ENCODE peak calls at places on chromosomes 12 and 14, in four cellular contexts. One of them, this sample, is unnamed.

GRCh38 chr12:3214508-3215365 is 137.6 kb downstream of the TSPAN9 start:
- DNase-seq in lower leg skin: no peak
- DNase-seq in right cardiac atrium: no peak
- DNase-seq in left ventricle myocardium inferior: no peak
- DNase-seq in this sample: no peak

GRCh38 chr14:93543766-93544165 is 113.0 kb downstream of the UNC79 start:
- DNase-seq in lower leg skin: no peak
- DNase-seq in right cardiac atrium: no peak
- DNase-seq in left ventricle myocardium inferior: no peak
- DNase-seq in this sample: no peak

GRCh38 chr14:49852351-49853157 is at the start of gene NEMF:
- DNase-seq in lower leg skin: peak
- DNase-seq in right cardiac atrium: peak
- DNase-seq in left ventricle myocardium inferior: peak
- DNase-seq in this sample: peak

GRCh38 chr14:73613046-73613383 is 698 bp downstream of the ACOT6 start:
- DNase-seq in lower leg skin: no peak
- DNase-seq in right cardiac atrium: no peak
- DNase-seq in left ventricle myocardium inferior: no peak
- DNase-seq in this sample: no peak

GRCh38 chr14:55356913-55357312 is 54.7 kb downstream of the ATG14 start:
- DNase-seq in lower leg skin: no peak
- DNase-seq in right cardiac atrium: no peak
- DNase-seq in left ventricle myocardium inferior: no peak
- DNase-seq in this sample: no peak

GRCh38 chr12:112116232-112117060 is 7.9 kb upstream of the NAA25 start:
- DNase-seq in lower leg skin: peak
- DNase-seq in right cardiac atrium: peak
- DNase-seq in left ventricle myocardium inferior: peak
- DNase-seq in this sample: no peak

GRCh38 chr14:78566859-78567172 is 396.6 kb downstream of the NRXN3 start:
- DNase-seq in lower leg skin: no peak
- DNase-seq in right cardiac atrium: no peak
- DNase-seq in left ventricle myocardium inferior: no peak
- DNase-seq in this sample: no peak

GRCh38 chr12:84270470-84271140 is 642.0 kb downstream of the SLC6A15 start:
- DNase-seq in lower leg skin: no peak
- DNase-seq in right cardiac atrium: no peak
- DNase-seq in left ventricle myocardium inferior: no peak
- DNase-seq in this sample: no peak

GRCh38 chr12:120117961-120118709 is 1.6 kb upstream of the RAB35 start:
- DNase-seq in lower leg skin: no peak
- DNase-seq in right cardiac atrium: no peak
- DNase-seq in left ventricle myocardium inferior: no peak
- DNase-seq in this sample: no peak

GRCh38 chr14:77483851-77484250 is 14.8 kb downstream of the ISM2 start:
- DNase-seq in lower leg skin: no peak
- DNase-seq in right cardiac atrium: no peak
- DNase-seq in left ventricle myocardium inferior: no peak
- DNase-seq in this sample: no peak

GRCh38 chr14:59664741-59665140 is 88.1 kb upstream of the CCDC175 start:
- DNase-seq in lower leg skin: no peak
- DNase-seq in right cardiac atrium: no peak
- DNase-seq in left ventricle myocardium inferior: no peak
- DNase-seq in this sample: no peak

GRCh38 chr12:132771126-132771838 is 9.7 kb upstream of the ANKLE2 start:
- DNase-seq in lower leg skin: no peak
- DNase-seq in right cardiac atrium: no peak
- DNase-seq in left ventricle myocardium inferior: no peak
- DNase-seq in this sample: no peak

GRCh38 chr14:75875958-75876357 is 105.8 kb downstream of the TGFB3 start:
- DNase-seq in lower leg skin: no peak
- DNase-seq in right cardiac atrium: no peak
- DNase-seq in left ventricle myocardium inferior: no peak
- DNase-seq in this sample: no peak

GRCh38 chr12:95412826-95413311 is 61.1 kb upstream of the METAP2 start:
- DNase-seq in lower leg skin: no peak
- DNase-seq in right cardiac atrium: no peak
- DNase-seq in left ventricle myocardium inferior: no peak
- DNase-seq in this sample: no peak

GRCh38 chr12:9388379-9388778 is 180.2 kb upstream of the PZP start:
- DNase-seq in lower leg skin: no peak
- DNase-seq in right cardiac atrium: no peak
- DNase-seq in left ventricle myocardium inferior: no peak
- DNase-seq in this sample: no peak

GRCh38 chr12:80189241-80189640 is 89.9 kb downstream of the OTOGL start:
- DNase-seq in lower leg skin: no peak
- DNase-seq in right cardiac atrium: no peak
- DNase-seq in left ventricle myocardium inferior: no peak
- DNase-seq in this sample: no peak

GRCh38 chr12:59149995-59150642 is 229.8 kb upstream of the LRIG3 start:
- DNase-seq in lower leg skin: no peak
- DNase-seq in right cardiac atrium: no peak
- DNase-seq in left ventricle myocardium inferior: no peak
- DNase-seq in this sample: no peak

GRCh38 chr12:98503343-98503592 is 12.1 kb upstream of the TMPO start:
- DNase-seq in lower leg skin: peak
- DNase-seq in right cardiac atrium: peak
- DNase-seq in left ventricle myocardium inferior: peak
- DNase-seq in this sample: peak

GRCh38 chr12:116955382-116956021 is 44.8 kb downstream of the FBXW8 start:
- DNase-seq in lower leg skin: no peak
- DNase-seq in right cardiac atrium: no peak
- DNase-seq in left ventricle myocardium inferior: no peak
- DNase-seq in this sample: no peak

GRCh38 chr14:98219638-98220037 is 1052.4 kb downstream of the BCL11B start:
- DNase-seq in lower leg skin: no peak
- DNase-seq in right cardiac atrium: no peak
- DNase-seq in left ventricle myocardium inferior: no peak
- DNase-seq in this sample: no peak

GRCh38 chr12:132329036-132329738 is at the start of gene GALNT9:
- DNase-seq in lower leg skin: no peak
- DNase-seq in right cardiac atrium: no peak
- DNase-seq in left ventricle myocardium inferior: no peak
- DNase-seq in this sample: no peak

GRCh38 chr12:57057037-57057436 is 7.1 kb upstream of the MYO1A start:
- DNase-seq in lower leg skin: no peak
- DNase-seq in right cardiac atrium: no peak
- DNase-seq in left ventricle myocardium inferior: no peak
- DNase-seq in this sample: no peak

GRCh38 chr12:5210918-5211290 is 167.2 kb downstream of the KCNA5 start:
- DNase-seq in lower leg skin: no peak
- DNase-seq in right cardiac atrium: no peak
- DNase-seq in left ventricle myocardium inferior: no peak
- DNase-seq in this sample: no peak

GRCh38 chr12:8860165-8860961 is 37.9 kb downstream of the A2ML1 start:
- DNase-seq in lower leg skin: peak
- DNase-seq in right cardiac atrium: no peak
- DNase-seq in left ventricle myocardium inferior: peak
- DNase-seq in this sample: no peak

GRCh38 chr12:111741235-111741812 is 25.4 kb upstream of the ALDH2 start:
- DNase-seq in lower leg skin: no peak
- DNase-seq in right cardiac atrium: peak
- DNase-seq in left ventricle myocardium inferior: no peak
- DNase-seq in this sample: no peak

GRCh38 chr14:90681889-90682429 is 134.3 kb downstream of the TTC7B start:
- DNase-seq in lower leg skin: no peak
- DNase-seq in right cardiac atrium: no peak
- DNase-seq in left ventricle myocardium inferior: no peak
- DNase-seq in this sample: no peak

GRCh38 chr12:67141405-67142018 is 127.6 kb upstream of the CAND1 start:
- DNase-seq in lower leg skin: no peak
- DNase-seq in right cardiac atrium: no peak
- DNase-seq in left ventricle myocardium inferior: no peak
- DNase-seq in this sample: no peak

This sample was measured in osteocyte.